ENCODE peak calls at places on chromosome 22, in eight cellular contexts. One of them, this sample, is unnamed.

GRCh38 chr22:46116491-46116958 is 33.8 kb upstream of the PPARA start:
- DNase-seq in omental fat pad: peak; percentile 94
- DNase-seq in stimulated activated CD8-positive, alpha-beta memory T cell treated with anti-CD3 and anti-CD28 coated beads, Interleukin-12 subunit alpha, Interleukin-12 subunit beta, amount 100 ng/mL, for 4 hours: peak; percentile 68
- DNase-seq in activated gamma-delta T cell treated with anti-CD3 and anti-CD28 coated beads, Interleukin-2, amount 50 U/mL, for 16 hours: peak; percentile 79
- DNase-seq in activated CD4-positive, alpha-beta memory T cell treated with anti-CD3 and anti-CD28 coated beads, Interleukin-2, amount 10 ng/mL, durations not matched to agents 7 days and 5 days: peak; percentile 85
- DNase-seq in left lobe of liver: peak; percentile 94
- DNase-seq in foreskin keratinocyte: peak; percentile 42
- DNase-seq in AG04450: peak; percentile 29
- DNase-seq in this sample: peak; percentile 87

GRCh38 chr22:38467904-38468760 is at the start of gene KDELR3:
- DNase-seq in omental fat pad: peak; percentile 55
- DNase-seq in stimulated activated CD8-positive, alpha-beta memory T cell treated with anti-CD3 and anti-CD28 coated beads, Interleukin-12 subunit alpha, Interleukin-12 subunit beta, amount 100 ng/mL, for 4 hours: peak; percentile 39
- DNase-seq in activated gamma-delta T cell treated with anti-CD3 and anti-CD28 coated beads, Interleukin-2, amount 50 U/mL, for 16 hours: peak; percentile 24
- DNase-seq in activated CD4-positive, alpha-beta memory T cell treated with anti-CD3 and anti-CD28 coated beads, Interleukin-2, amount 10 ng/mL, durations not matched to agents 7 days and 5 days: peak; percentile 57
- DNase-seq in left lobe of liver: peak; percentile 58
- DNase-seq in foreskin keratinocyte: peak; percentile 18
- DNase-seq in AG04450: peak; percentile 30
- DNase-seq in this sample: peak; percentile 49

GRCh38 chr22:37462983-37463382 is 23.2 kb downstream of the MFNG start:
- DNase-seq in omental fat pad: no peak
- DNase-seq in stimulated activated CD8-positive, alpha-beta memory T cell treated with anti-CD3 and anti-CD28 coated beads, Interleukin-12 subunit alpha, Interleukin-12 subunit beta, amount 100 ng/mL, for 4 hours: no peak
- DNase-seq in activated gamma-delta T cell treated with anti-CD3 and anti-CD28 coated beads, Interleukin-2, amount 50 U/mL, for 16 hours: no peak
- DNase-seq in activated CD4-positive, alpha-beta memory T cell treated with anti-CD3 and anti-CD28 coated beads, Interleukin-2, amount 10 ng/mL, durations not matched to agents 7 days and 5 days: peak; percentile 33
- DNase-seq in left lobe of liver: no peak
- DNase-seq in foreskin keratinocyte: no peak
- DNase-seq in AG04450: no peak
- DNase-seq in this sample: peak; percentile 49

GRCh38 chr22:46007003-46007847 is 30.3 kb upstream of the WNT7B start:
- DNase-seq in omental fat pad: peak; percentile 53
- DNase-seq in stimulated activated CD8-positive, alpha-beta memory T cell treated with anti-CD3 and anti-CD28 coated beads, Interleukin-12 subunit alpha, Interleukin-12 subunit beta, amount 100 ng/mL, for 4 hours: no peak
- DNase-seq in activated gamma-delta T cell treated with anti-CD3 and anti-CD28 coated beads, Interleukin-2, amount 50 U/mL, for 16 hours: no peak
- DNase-seq in activated CD4-positive, alpha-beta memory T cell treated with anti-CD3 and anti-CD28 coated beads, Interleukin-2, amount 10 ng/mL, durations not matched to agents 7 days and 5 days: no peak
- DNase-seq in left lobe of liver: no peak
- DNase-seq in foreskin keratinocyte: peak; percentile 93
- DNase-seq in AG04450: no peak
- DNase-seq in this sample: no peak

GRCh38 chr22:37904572-37905533 is 1.2 kb upstream of the MICALL1 start:
- DNase-seq in omental fat pad: peak; percentile 71
- DNase-seq in stimulated activated CD8-positive, alpha-beta memory T cell treated with anti-CD3 and anti-CD28 coated beads, Interleukin-12 subunit alpha, Interleukin-12 subunit beta, amount 100 ng/mL, for 4 hours: no peak
- DNase-seq in activated gamma-delta T cell treated with anti-CD3 and anti-CD28 coated beads, Interleukin-2, amount 50 U/mL, for 16 hours: no peak
- DNase-seq in activated CD4-positive, alpha-beta memory T cell treated with anti-CD3 and anti-CD28 coated beads, Interleukin-2, amount 10 ng/mL, durations not matched to agents 7 days and 5 days: no peak
- DNase-seq in left lobe of liver: peak; percentile 94
- DNase-seq in foreskin keratinocyte: peak; percentile 98
- DNase-seq in AG04450: peak; percentile 95
- DNase-seq in this sample: no peak

GRCh38 chr22:36873614-36874308 is 13.0 kb downstream of the NCF4 start:
- DNase-seq in omental fat pad: no peak
- DNase-seq in stimulated activated CD8-positive, alpha-beta memory T cell treated with anti-CD3 and anti-CD28 coated beads, Interleukin-12 subunit alpha, Interleukin-12 subunit beta, amount 100 ng/mL, for 4 hours: no peak
- DNase-seq in activated gamma-delta T cell treated with anti-CD3 and anti-CD28 coated beads, Interleukin-2, amount 50 U/mL, for 16 hours: no peak
- DNase-seq in activated CD4-positive, alpha-beta memory T cell treated with anti-CD3 and anti-CD28 coated beads, Interleukin-2, amount 10 ng/mL, durations not matched to agents 7 days and 5 days: peak; percentile 61
- DNase-seq in left lobe of liver: peak; percentile 65
- DNase-seq in foreskin keratinocyte: peak; percentile 84
- DNase-seq in AG04450: no peak
- DNase-seq in this sample: peak; percentile 33

GRCh38 chr22:41308544-41308947 is 7.2 kb downstream of the ZC3H7B start:
- DNase-seq in omental fat pad: no peak
- DNase-seq in stimulated activated CD8-positive, alpha-beta memory T cell treated with anti-CD3 and anti-CD28 coated beads, Interleukin-12 subunit alpha, Interleukin-12 subunit beta, amount 100 ng/mL, for 4 hours: no peak
- DNase-seq in activated gamma-delta T cell treated with anti-CD3 and anti-CD28 coated beads, Interleukin-2, amount 50 U/mL, for 16 hours: no peak
- DNase-seq in activated CD4-positive, alpha-beta memory T cell treated with anti-CD3 and anti-CD28 coated beads, Interleukin-2, amount 10 ng/mL, durations not matched to agents 7 days and 5 days: no peak
- DNase-seq in left lobe of liver: peak; percentile 98
- DNase-seq in foreskin keratinocyte: no peak
- DNase-seq in AG04450: no peak
- DNase-seq in this sample: no peak

GRCh38 chr22:36350751-36351594 is 36.8 kb downstream of the MYH9 start:
- DNase-seq in omental fat pad: no peak
- DNase-seq in stimulated activated CD8-positive, alpha-beta memory T cell treated with anti-CD3 and anti-CD28 coated beads, Interleukin-12 subunit alpha, Interleukin-12 subunit beta, amount 100 ng/mL, for 4 hours: no peak
- DNase-seq in activated gamma-delta T cell treated with anti-CD3 and anti-CD28 coated beads, Interleukin-2, amount 50 U/mL, for 16 hours: no peak
- DNase-seq in activated CD4-positive, alpha-beta memory T cell treated with anti-CD3 and anti-CD28 coated beads, Interleukin-2, amount 10 ng/mL, durations not matched to agents 7 days and 5 days: no peak
- DNase-seq in left lobe of liver: peak; percentile 72
- DNase-seq in foreskin keratinocyte: peak; percentile 53
- DNase-seq in AG04450: no peak
- DNase-seq in this sample: no peak

GRCh38 chr22:45438364-45438763 is 24.9 kb downstream of the RIBC2 start:
- DNase-seq in omental fat pad: no peak
- DNase-seq in stimulated activated CD8-positive, alpha-beta memory T cell treated with anti-CD3 and anti-CD28 coated beads, Interleukin-12 subunit alpha, Interleukin-12 subunit beta, amount 100 ng/mL, for 4 hours: no peak
- DNase-seq in activated gamma-delta T cell treated with anti-CD3 and anti-CD28 coated beads, Interleukin-2, amount 50 U/mL, for 16 hours: no peak
- DNase-seq in activated CD4-positive, alpha-beta memory T cell treated with anti-CD3 and anti-CD28 coated beads, Interleukin-2, amount 10 ng/mL, durations not matched to agents 7 days and 5 days: no peak
- DNase-seq in left lobe of liver: no peak
- DNase-seq in foreskin keratinocyte: no peak
- DNase-seq in AG04450: peak; percentile 65
- DNase-seq in this sample: no peak

GRCh38 chr22:39511226-39511625 is 9.1 kb upstream of the ATF4 start:
- DNase-seq in omental fat pad: no peak
- DNase-seq in stimulated activated CD8-positive, alpha-beta memory T cell treated with anti-CD3 and anti-CD28 coated beads, Interleukin-12 subunit alpha, Interleukin-12 subunit beta, amount 100 ng/mL, for 4 hours: no peak
- DNase-seq in activated gamma-delta T cell treated with anti-CD3 and anti-CD28 coated beads, Interleukin-2, amount 50 U/mL, for 16 hours: no peak
- DNase-seq in activated CD4-positive, alpha-beta memory T cell treated with anti-CD3 and anti-CD28 coated beads, Interleukin-2, amount 10 ng/mL, durations not matched to agents 7 days and 5 days: no peak
- DNase-seq in left lobe of liver: no peak
- DNase-seq in foreskin keratinocyte: no peak
- DNase-seq in AG04450: no peak
- DNase-seq in this sample: no peak

GRCh38 chr22:39634530-39635399 is 64.2 kb downstream of the CACNA1I start:
- DNase-seq in omental fat pad: no peak
- DNase-seq in stimulated activated CD8-positive, alpha-beta memory T cell treated with anti-CD3 and anti-CD28 coated beads, Interleukin-12 subunit alpha, Interleukin-12 subunit beta, amount 100 ng/mL, for 4 hours: no peak
- DNase-seq in activated gamma-delta T cell treated with anti-CD3 and anti-CD28 coated beads, Interleukin-2, amount 50 U/mL, for 16 hours: no peak
- DNase-seq in activated CD4-positive, alpha-beta memory T cell treated with anti-CD3 and anti-CD28 coated beads, Interleukin-2, amount 10 ng/mL, durations not matched to agents 7 days and 5 days: no peak
- DNase-seq in left lobe of liver: no peak
- DNase-seq in foreskin keratinocyte: peak; percentile 92
- DNase-seq in AG04450: peak; percentile 70
- DNase-seq in this sample: no peak

GRCh38 chr22:38982008-38982927 is at the start of gene APOBEC3B:
- DNase-seq in omental fat pad: no peak
- DNase-seq in stimulated activated CD8-positive, alpha-beta memory T cell treated with anti-CD3 and anti-CD28 coated beads, Interleukin-12 subunit alpha, Interleukin-12 subunit beta, amount 100 ng/mL, for 4 hours: peak; percentile 59
- DNase-seq in activated gamma-delta T cell treated with anti-CD3 and anti-CD28 coated beads, Interleukin-2, amount 50 U/mL, for 16 hours: peak; percentile 64
- DNase-seq in activated CD4-positive, alpha-beta memory T cell treated with anti-CD3 and anti-CD28 coated beads, Interleukin-2, amount 10 ng/mL, durations not matched to agents 7 days and 5 days: peak; percentile 87
- DNase-seq in left lobe of liver: peak; percentile 80
- DNase-seq in foreskin keratinocyte: peak; percentile 92
- DNase-seq in AG04450: peak; percentile 84
- DNase-seq in this sample: peak; percentile 86

GRCh38 chr22:37769056-37769455 is 38.7 kb upstream of the GCAT start:
- DNase-seq in omental fat pad: no peak
- DNase-seq in stimulated activated CD8-positive, alpha-beta memory T cell treated with anti-CD3 and anti-CD28 coated beads, Interleukin-12 subunit alpha, Interleukin-12 subunit beta, amount 100 ng/mL, for 4 hours: no peak
- DNase-seq in activated gamma-delta T cell treated with anti-CD3 and anti-CD28 coated beads, Interleukin-2, amount 50 U/mL, for 16 hours: no peak
- DNase-seq in activated CD4-positive, alpha-beta memory T cell treated with anti-CD3 and anti-CD28 coated beads, Interleukin-2, amount 10 ng/mL, durations not matched to agents 7 days and 5 days: no peak
- DNase-seq in left lobe of liver: no peak
- DNase-seq in foreskin keratinocyte: no peak
- DNase-seq in AG04450: no peak
- DNase-seq in this sample: no peak

GRCh38 chr22:49209452-49210195 is 618.0 kb downstream of the BRD1 start:
- DNase-seq in omental fat pad: no peak
- DNase-seq in stimulated activated CD8-positive, alpha-beta memory T cell treated with anti-CD3 and anti-CD28 coated beads, Interleukin-12 subunit alpha, Interleukin-12 subunit beta, amount 100 ng/mL, for 4 hours: no peak
- DNase-seq in activated gamma-delta T cell treated with anti-CD3 and anti-CD28 coated beads, Interleukin-2, amount 50 U/mL, for 16 hours: no peak
- DNase-seq in activated CD4-positive, alpha-beta memory T cell treated with anti-CD3 and anti-CD28 coated beads, Interleukin-2, amount 10 ng/mL, durations not matched to agents 7 days and 5 days: no peak
- DNase-seq in left lobe of liver: peak; percentile 91
- DNase-seq in foreskin keratinocyte: no peak
- DNase-seq in AG04450: no peak
- DNase-seq in this sample: no peak

GRCh38 chr22:35191412-35191811 is 65.9 kb upstream of the HMGXB4 start:
- DNase-seq in omental fat pad: no peak
- DNase-seq in stimulated activated CD8-positive, alpha-beta memory T cell treated with anti-CD3 and anti-CD28 coated beads, Interleukin-12 subunit alpha, Interleukin-12 subunit beta, amount 100 ng/mL, for 4 hours: no peak
- DNase-seq in activated gamma-delta T cell treated with anti-CD3 and anti-CD28 coated beads, Interleukin-2, amount 50 U/mL, for 16 hours: no peak
- DNase-seq in activated CD4-positive, alpha-beta memory T cell treated with anti-CD3 and anti-CD28 coated beads, Interleukin-2, amount 10 ng/mL, durations not matched to agents 7 days and 5 days: no peak
- DNase-seq in left lobe of liver: no peak
- DNase-seq in foreskin keratinocyte: peak; percentile 32
- DNase-seq in AG04450: no peak
- DNase-seq in this sample: no peak

GRCh38 chr22:29716814-29717213 is 3.0 kb upstream of the CABP7 start:
- DNase-seq in omental fat pad: no peak
- DNase-seq in stimulated activated CD8-positive, alpha-beta memory T cell treated with anti-CD3 and anti-CD28 coated beads, Interleukin-12 subunit alpha, Interleukin-12 subunit beta, amount 100 ng/mL, for 4 hours: no peak
- DNase-seq in activated gamma-delta T cell treated with anti-CD3 and anti-CD28 coated beads, Interleukin-2, amount 50 U/mL, for 16 hours: no peak
- DNase-seq in activated CD4-positive, alpha-beta memory T cell treated with anti-CD3 and anti-CD28 coated beads, Interleukin-2, amount 10 ng/mL, durations not matched to agents 7 days and 5 days: peak; percentile 50
- DNase-seq in left lobe of liver: peak; percentile 63
- DNase-seq in foreskin keratinocyte: peak; percentile 42
- DNase-seq in AG04450: peak; percentile 45
- DNase-seq in this sample: peak; percentile 65

GRCh38 chr22:39170825-39171622 is 18.5 kb upstream of the CBX7 start:
- DNase-seq in omental fat pad: no peak
- DNase-seq in stimulated activated CD8-positive, alpha-beta memory T cell treated with anti-CD3 and anti-CD28 coated beads, Interleukin-12 subunit alpha, Interleukin-12 subunit beta, amount 100 ng/mL, for 4 hours: peak; percentile 64
- DNase-seq in activated gamma-delta T cell treated with anti-CD3 and anti-CD28 coated beads, Interleukin-2, amount 50 U/mL, for 16 hours: peak; percentile 76
- DNase-seq in activated CD4-positive, alpha-beta memory T cell treated with anti-CD3 and anti-CD28 coated beads, Interleukin-2, amount 10 ng/mL, durations not matched to agents 7 days and 5 days: peak; percentile 86
- DNase-seq in left lobe of liver: peak; percentile 83
- DNase-seq in foreskin keratinocyte: peak; percentile 68
- DNase-seq in AG04450: peak; percentile 39
- DNase-seq in this sample: peak; percentile 88

GRCh38 chr22:39013923-39014722 is at the start of gene APOBEC3C:
- DNase-seq in omental fat pad: peak; percentile 58
- DNase-seq in stimulated activated CD8-positive, alpha-beta memory T cell treated with anti-CD3 and anti-CD28 coated beads, Interleukin-12 subunit alpha, Interleukin-12 subunit beta, amount 100 ng/mL, for 4 hours: peak; percentile 67
- DNase-seq in activated gamma-delta T cell treated with anti-CD3 and anti-CD28 coated beads, Interleukin-2, amount 50 U/mL, for 16 hours: peak; percentile 75
- DNase-seq in activated CD4-positive, alpha-beta memory T cell treated with anti-CD3 and anti-CD28 coated beads, Interleukin-2, amount 10 ng/mL, durations not matched to agents 7 days and 5 days: peak; percentile 89
- DNase-seq in left lobe of liver: peak; percentile 58
- DNase-seq in foreskin keratinocyte: peak; percentile 76
- DNase-seq in AG04450: peak; percentile 74
- DNase-seq in this sample: peak; percentile 94

GRCh38 chr22:49307071-49307830 is 520.4 kb downstream of the BRD1 start:
- DNase-seq in omental fat pad: no peak
- DNase-seq in stimulated activated CD8-positive, alpha-beta memory T cell treated with anti-CD3 and anti-CD28 coated beads, Interleukin-12 subunit alpha, Interleukin-12 subunit beta, amount 100 ng/mL, for 4 hours: no peak
- DNase-seq in activated gamma-delta T cell treated with anti-CD3 and anti-CD28 coated beads, Interleukin-2, amount 50 U/mL, for 16 hours: no peak
- DNase-seq in activated CD4-positive, alpha-beta memory T cell treated with anti-CD3 and anti-CD28 coated beads, Interleukin-2, amount 10 ng/mL, durations not matched to agents 7 days and 5 days: no peak
- DNase-seq in left lobe of liver: peak; percentile 38
- DNase-seq in foreskin keratinocyte: no peak
- DNase-seq in AG04450: no peak
- DNase-seq in this sample: no peak

GRCh38 chr22:21865041-21865440 is 2.4 kb downstream of the MAPK1 start:
- DNase-seq in omental fat pad: peak; percentile 42
- DNase-seq in stimulated activated CD8-positive, alpha-beta memory T cell treated with anti-CD3 and anti-CD28 coated beads, Interleukin-12 subunit alpha, Interleukin-12 subunit beta, amount 100 ng/mL, for 4 hours: no peak
- DNase-seq in activated gamma-delta T cell treated with anti-CD3 and anti-CD28 coated beads, Interleukin-2, amount 50 U/mL, for 16 hours: no peak
- DNase-seq in activated CD4-positive, alpha-beta memory T cell treated with anti-CD3 and anti-CD28 coated beads, Interleukin-2, amount 10 ng/mL, durations not matched to agents 7 days and 5 days: no peak
- DNase-seq in left lobe of liver: no peak
- DNase-seq in foreskin keratinocyte: peak; percentile 49
- DNase-seq in AG04450: peak; percentile 65
- DNase-seq in this sample: no peak

GRCh38 chr22:42364641-42365336 is 67.4 kb downstream of the NFAM1 start:
- DNase-seq in omental fat pad: no peak
- DNase-seq in stimulated activated CD8-positive, alpha-beta memory T cell treated with anti-CD3 and anti-CD28 coated beads, Interleukin-12 subunit alpha, Interleukin-12 subunit beta, amount 100 ng/mL, for 4 hours: no peak
- DNase-seq in activated gamma-delta T cell treated with anti-CD3 and anti-CD28 coated beads, Interleukin-2, amount 50 U/mL, for 16 hours: no peak
- DNase-seq in activated CD4-positive, alpha-beta memory T cell treated with anti-CD3 and anti-CD28 coated beads, Interleukin-2, amount 10 ng/mL, durations not matched to agents 7 days and 5 days: no peak
- DNase-seq in left lobe of liver: no peak
- DNase-seq in foreskin keratinocyte: no peak
- DNase-seq in AG04450: no peak
- DNase-seq in this sample: no peak

GRCh38 chr22:42069801-42070516 is 653 bp downstream of the NAGA start:
- DNase-seq in omental fat pad: no peak
- DNase-seq in stimulated activated CD8-positive, alpha-beta memory T cell treated with anti-CD3 and anti-CD28 coated beads, Interleukin-12 subunit alpha, Interleukin-12 subunit beta, amount 100 ng/mL, for 4 hours: no peak
- DNase-seq in activated gamma-delta T cell treated with anti-CD3 and anti-CD28 coated beads, Interleukin-2, amount 50 U/mL, for 16 hours: no peak
- DNase-seq in activated CD4-positive, alpha-beta memory T cell treated with anti-CD3 and anti-CD28 coated beads, Interleukin-2, amount 10 ng/mL, durations not matched to agents 7 days and 5 days: no peak
- DNase-seq in left lobe of liver: peak; percentile 53
- DNase-seq in foreskin keratinocyte: no peak
- DNase-seq in AG04450: no peak
- DNase-seq in this sample: peak; percentile 36

GRCh38 chr22:33842006-33842354 is 78.3 kb downstream of the LARGE1 start:
- DNase-seq in omental fat pad: no peak
- DNase-seq in stimulated activated CD8-positive, alpha-beta memory T cell treated with anti-CD3 and anti-CD28 coated beads, Interleukin-12 subunit alpha, Interleukin-12 subunit beta, amount 100 ng/mL, for 4 hours: no peak
- DNase-seq in activated gamma-delta T cell treated with anti-CD3 and anti-CD28 coated beads, Interleukin-2, amount 50 U/mL, for 16 hours: no peak
- DNase-seq in activated CD4-positive, alpha-beta memory T cell treated with anti-CD3 and anti-CD28 coated beads, Interleukin-2, amount 10 ng/mL, durations not matched to agents 7 days and 5 days: no peak
- DNase-seq in left lobe of liver: no peak
- DNase-seq in foreskin keratinocyte: no peak
- DNase-seq in AG04450: no peak
- DNase-seq in this sample: no peak

GRCh38 chr22:29370556-29370955 is 17.8 kb downstream of the AP1B1 start:
- DNase-seq in omental fat pad: no peak
- DNase-seq in stimulated activated CD8-positive, alpha-beta memory T cell treated with anti-CD3 and anti-CD28 coated beads, Interleukin-12 subunit alpha, Interleukin-12 subunit beta, amount 100 ng/mL, for 4 hours: no peak
- DNase-seq in activated gamma-delta T cell treated with anti-CD3 and anti-CD28 coated beads, Interleukin-2, amount 50 U/mL, for 16 hours: no peak
- DNase-seq in activated CD4-positive, alpha-beta memory T cell treated with anti-CD3 and anti-CD28 coated beads, Interleukin-2, amount 10 ng/mL, durations not matched to agents 7 days and 5 days: no peak
- DNase-seq in left lobe of liver: no peak
- DNase-seq in foreskin keratinocyte: no peak
- DNase-seq in AG04450: no peak
- DNase-seq in this sample: no peak

GRCh38 chr22:46175631-46176030 is 25.3 kb downstream of the PPARA start:
- DNase-seq in omental fat pad: no peak
- DNase-seq in stimulated activated CD8-positive, alpha-beta memory T cell treated with anti-CD3 and anti-CD28 coated beads, Interleukin-12 subunit alpha, Interleukin-12 subunit beta, amount 100 ng/mL, for 4 hours: no peak
- DNase-seq in activated gamma-delta T cell treated with anti-CD3 and anti-CD28 coated beads, Interleukin-2, amount 50 U/mL, for 16 hours: no peak
- DNase-seq in activated CD4-positive, alpha-beta memory T cell treated with anti-CD3 and anti-CD28 coated beads, Interleukin-2, amount 10 ng/mL, durations not matched to agents 7 days and 5 days: no peak
- DNase-seq in left lobe of liver: no peak
- DNase-seq in foreskin keratinocyte: peak; percentile 60
- DNase-seq in AG04450: peak; percentile 13
- DNase-seq in this sample: no peak

GRCh38 chr22:42799462-42800405 is 57.3 kb downstream of the ARFGAP3 start:
- DNase-seq in omental fat pad: no peak
- DNase-seq in stimulated activated CD8-positive, alpha-beta memory T cell treated with anti-CD3 and anti-CD28 coated beads, Interleukin-12 subunit alpha, Interleukin-12 subunit beta, amount 100 ng/mL, for 4 hours: no peak
- DNase-seq in activated gamma-delta T cell treated with anti-CD3 and anti-CD28 coated beads, Interleukin-2, amount 50 U/mL, for 16 hours: no peak
- DNase-seq in activated CD4-positive, alpha-beta memory T cell treated with anti-CD3 and anti-CD28 coated beads, Interleukin-2, amount 10 ng/mL, durations not matched to agents 7 days and 5 days: no peak
- DNase-seq in left lobe of liver: peak; percentile 32
- DNase-seq in foreskin keratinocyte: no peak
- DNase-seq in AG04450: no peak
- DNase-seq in this sample: no peak

GRCh38 chr22:38461414-38462081 is 6.3 kb upstream of the KDELR3 start:
- DNase-seq in omental fat pad: peak; percentile 61
- DNase-seq in stimulated activated CD8-positive, alpha-beta memory T cell treated with anti-CD3 and anti-CD28 coated beads, Interleukin-12 subunit alpha, Interleukin-12 subunit beta, amount 100 ng/mL, for 4 hours: no peak
- DNase-seq in activated gamma-delta T cell treated with anti-CD3 and anti-CD28 coated beads, Interleukin-2, amount 50 U/mL, for 16 hours: peak; percentile 20
- DNase-seq in activated CD4-positive, alpha-beta memory T cell treated with anti-CD3 and anti-CD28 coated beads, Interleukin-2, amount 10 ng/mL, durations not matched to agents 7 days and 5 days: peak; percentile 70
- DNase-seq in left lobe of liver: peak; percentile 59
- DNase-seq in foreskin keratinocyte: peak; percentile 71
- DNase-seq in AG04450: peak; percentile 52
- DNase-seq in this sample: peak; percentile 76

GRCh38 chr22:18067548-18068341 is 10.0 kb upstream of the PEX26 start:
- DNase-seq in omental fat pad: no peak
- DNase-seq in stimulated activated CD8-positive, alpha-beta memory T cell treated with anti-CD3 and anti-CD28 coated beads, Interleukin-12 subunit alpha, Interleukin-12 subunit beta, amount 100 ng/mL, for 4 hours: no peak
- DNase-seq in activated gamma-delta T cell treated with anti-CD3 and anti-CD28 coated beads, Interleukin-2, amount 50 U/mL, for 16 hours: no peak
- DNase-seq in activated CD4-positive, alpha-beta memory T cell treated with anti-CD3 and anti-CD28 coated beads, Interleukin-2, amount 10 ng/mL, durations not matched to agents 7 days and 5 days: no peak
- DNase-seq in left lobe of liver: no peak
- DNase-seq in foreskin keratinocyte: no peak
- DNase-seq in AG04450: no peak
- DNase-seq in this sample: no peak

GRCh38 chr22:43085658-43086606 is 3.3 kb downstream of the TTLL1 start:
- DNase-seq in omental fat pad: no peak
- DNase-seq in stimulated activated CD8-positive, alpha-beta memory T cell treated with anti-CD3 and anti-CD28 coated beads, Interleukin-12 subunit alpha, Interleukin-12 subunit beta, amount 100 ng/mL, for 4 hours: no peak
- DNase-seq in activated gamma-delta T cell treated with anti-CD3 and anti-CD28 coated beads, Interleukin-2, amount 50 U/mL, for 16 hours: no peak
- DNase-seq in activated CD4-positive, alpha-beta memory T cell treated with anti-CD3 and anti-CD28 coated beads, Interleukin-2, amount 10 ng/mL, durations not matched to agents 7 days and 5 days: peak; percentile 18
- DNase-seq in left lobe of liver: no peak
- DNase-seq in foreskin keratinocyte: no peak
- DNase-seq in AG04450: no peak
- DNase-seq in this sample: no peak

GRCh38 chr22:44331881-44332714 is 19.3 kb upstream of the SHISAL1 start:
- DNase-seq in omental fat pad: no peak
- DNase-seq in stimulated activated CD8-positive, alpha-beta memory T cell treated with anti-CD3 and anti-CD28 coated beads, Interleukin-12 subunit alpha, Interleukin-12 subunit beta, amount 100 ng/mL, for 4 hours: no peak
- DNase-seq in activated gamma-delta T cell treated with anti-CD3 and anti-CD28 coated beads, Interleukin-2, amount 50 U/mL, for 16 hours: no peak
- DNase-seq in activated CD4-positive, alpha-beta memory T cell treated with anti-CD3 and anti-CD28 coated beads, Interleukin-2, amount 10 ng/mL, durations not matched to agents 7 days and 5 days: no peak
- DNase-seq in left lobe of liver: no peak
- DNase-seq in foreskin keratinocyte: no peak
- DNase-seq in AG04450: no peak
- DNase-seq in this sample: no peak

GRCh38 chr22:33544707-33545106 is 375.6 kb downstream of the LARGE1 start:
- DNase-seq in omental fat pad: no peak
- DNase-seq in stimulated activated CD8-positive, alpha-beta memory T cell treated with anti-CD3 and anti-CD28 coated beads, Interleukin-12 subunit alpha, Interleukin-12 subunit beta, amount 100 ng/mL, for 4 hours: no peak
- DNase-seq in activated gamma-delta T cell treated with anti-CD3 and anti-CD28 coated beads, Interleukin-2, amount 50 U/mL, for 16 hours: no peak
- DNase-seq in activated CD4-positive, alpha-beta memory T cell treated with anti-CD3 and anti-CD28 coated beads, Interleukin-2, amount 10 ng/mL, durations not matched to agents 7 days and 5 days: no peak
- DNase-seq in left lobe of liver: no peak
- DNase-seq in foreskin keratinocyte: peak; percentile 4
- DNase-seq in AG04450: no peak
- DNase-seq in this sample: no peak

GRCh38 chr22:50469377-50470305 is 5.2 kb downstream of the SBF1 start:
- DNase-seq in omental fat pad: no peak
- DNase-seq in stimulated activated CD8-positive, alpha-beta memory T cell treated with anti-CD3 and anti-CD28 coated beads, Interleukin-12 subunit alpha, Interleukin-12 subunit beta, amount 100 ng/mL, for 4 hours: peak; percentile 95
- DNase-seq in activated gamma-delta T cell treated with anti-CD3 and anti-CD28 coated beads, Interleukin-2, amount 50 U/mL, for 16 hours: peak; percentile 99
- DNase-seq in activated CD4-positive, alpha-beta memory T cell treated with anti-CD3 and anti-CD28 coated beads, Interleukin-2, amount 10 ng/mL, durations not matched to agents 7 days and 5 days: peak; percentile 99
- DNase-seq in left lobe of liver: no peak
- DNase-seq in foreskin keratinocyte: peak; percentile 69
- DNase-seq in AG04450: no peak
- DNase-seq in this sample: peak; percentile 99

GRCh38 chr22:49303061-49303735 is 524.5 kb downstream of the BRD1 start:
- DNase-seq in omental fat pad: no peak
- DNase-seq in stimulated activated CD8-positive, alpha-beta memory T cell treated with anti-CD3 and anti-CD28 coated beads, Interleukin-12 subunit alpha, Interleukin-12 subunit beta, amount 100 ng/mL, for 4 hours: no peak
- DNase-seq in activated gamma-delta T cell treated with anti-CD3 and anti-CD28 coated beads, Interleukin-2, amount 50 U/mL, for 16 hours: no peak
- DNase-seq in activated CD4-positive, alpha-beta memory T cell treated with anti-CD3 and anti-CD28 coated beads, Interleukin-2, amount 10 ng/mL, durations not matched to agents 7 days and 5 days: peak; percentile 14
- DNase-seq in left lobe of liver: peak; percentile 32
- DNase-seq in foreskin keratinocyte: no peak
- DNase-seq in AG04450: no peak
- DNase-seq in this sample: peak; percentile 3

GRCh38 chr22:33757041-33757440 is 163.2 kb downstream of the LARGE1 start:
- DNase-seq in omental fat pad: no peak
- DNase-seq in stimulated activated CD8-positive, alpha-beta memory T cell treated with anti-CD3 and anti-CD28 coated beads, Interleukin-12 subunit alpha, Interleukin-12 subunit beta, amount 100 ng/mL, for 4 hours: no peak
- DNase-seq in activated gamma-delta T cell treated with anti-CD3 and anti-CD28 coated beads, Interleukin-2, amount 50 U/mL, for 16 hours: no peak
- DNase-seq in activated CD4-positive, alpha-beta memory T cell treated with anti-CD3 and anti-CD28 coated beads, Interleukin-2, amount 10 ng/mL, durations not matched to agents 7 days and 5 days: no peak
- DNase-seq in left lobe of liver: no peak
- DNase-seq in foreskin keratinocyte: no peak
- DNase-seq in AG04450: no peak
- DNase-seq in this sample: no peak